ENCODE peak calls at places on chromosomes 12 and 14, in nine cellular contexts. F is suprapubic skin, H is sigmoid colon, Q is upper lobe of left lung, L is stomach, T is H1, V is HepG2, R is esophagus muscularis mucosa, P is SK-N-SH. N is an unnamed sample.

GRCh38 chr14:44279357-44279756 is 227.7 kb downstream of the FSCB start:
- DNase-seq in Q (no peak), R (no peak), T (no peak), V (no peak), H (no peak), P (no peak), F (no peak), L (no peak), N (no peak)

GRCh38 chr12:107025691-107026090 is 38.7 kb upstream of the MTERF2 start:
- DNase-seq in F (no peak), T (no peak), V (no peak), P (no peak), R (no peak), L (no peak), H (no peak), Q (no peak), N (no peak)

GRCh38 chr14:20176330-20176729 is 14.4 kb upstream of the OR11G2 start:
- DNase-seq in F (no peak), Q (no peak), P (no peak), H (no peak), V (no peak), T (no peak), R (no peak), L (no peak), N (no peak)

GRCh38 chr14:57559561-57559960 is 65.9 kb upstream of the CCDC198 start:
- DNase-seq in H (no peak), F (no peak), R (no peak), P (no peak), Q (no peak), L (no peak), V (no peak), T (no peak), N (no peak)

GRCh38 chr14:36647417-36647826 is 14.2 kb upstream of the PAX9 start:
- DNase-seq in P (no peak), V (no peak), L (no peak), H (no peak), Q (no peak), T (no peak), F (no peak), R (no peak), N (no peak)

GRCh38 chr14:86296173-86296572 is 766.2 kb downstream of the FLRT2 start:
- DNase-seq in T (no peak), R (no peak), H (no peak), F (no peak), L (no peak), V (no peak), Q (no peak), P (no peak), N (no peak)

GRCh38 chr14:33762462-33762861 is 188.4 kb downstream of the EGLN3 start:
- DNase-seq in F (no peak), T (no peak), V (no peak), Q (no peak), H (no peak), L (no peak), P (no peak), R (no peak), N (no peak)

GRCh38 chr12:15520083-15520482 is 197.8 kb downstream of the PTPRO start:
- DNase-seq in R (no peak), L (no peak), F (no peak), H (no peak), P (no peak), V (no peak), T (no peak), Q (no peak), N (no peak)

GRCh38 chr14:67359319-67359774 is 257 bp downstream of the ATP6V1D start:
- DNase-seq in T (no peak), H (peak; percentile 68), L (no peak), F (peak; percentile 69), P (no peak), R (no peak), V (peak; percentile 3), Q (peak; percentile 22), N (peak; percentile 24)

GRCh38 chr14:68656452-68656851 is 136.4 kb downstream of the ZFP36L1 start:
- DNase-seq in T (peak; percentile 34), Q (no peak), R (no peak), V (no peak), P (no peak), H (no peak), L (no peak), F (no peak), N (no peak)

GRCh38 chr12:65300679-65301349 is 22.3 kb downstream of the MSRB3 start:
- DNase-seq in H (no peak), L (no peak), Q (no peak), R (no peak), F (no peak), V (peak; percentile 34), P (no peak), T (no peak), N (no peak)

GRCh38 chr14:20434701-20435453 is 1.1 kb downstream of the KLHL33 start:
- DNase-seq in F (no peak), R (no peak), Q (no peak), T (peak; percentile 61), P (no peak), H (peak; percentile 80), L (no peak), V (no peak), N (peak; percentile 18)

GRCh38 chr12:124094188-124094587 is 121.2 kb downstream of the ZNF664 start:
- DNase-seq in L (no peak), Q (no peak), V (no peak), P (no peak), R (no peak), H (no peak), F (no peak), T (no peak), N (no peak)

GRCh38 chr12:124828264-124829007 is 35.2 kb downstream of the SCARB1 start:
- DNase-seq in R (no peak), T (no peak), P (no peak), F (no peak), L (peak; percentile 84), V (peak; percentile 87), Q (no peak), H (no peak), N (peak; percentile 75)

GRCh38 chr12:124916370-124917134 is 2.1 kb upstream of the UBC start:
- DNase-seq in Q (peak; percentile 88), F (peak; percentile 84), R (no peak), P (no peak), V (peak; percentile 96), L (peak; percentile 83), H (peak; percentile 92), T (no peak), N (peak; percentile 84)

GRCh38 chr14:105890474-105891220 is 364.3 kb downstream of the TMEM121 start:
- DNase-seq in V (no peak), Q (peak; percentile 14), P (no peak), F (peak; percentile 54), L (no peak), T (no peak), H (peak; percentile 29), R (no peak), N (peak; percentile 5)

GRCh38 chr14:61925043-61925442 is 162.8 kb downstream of the SNAPC1 start:
- DNase-seq in R (no peak), H (no peak), V (peak; percentile 5), P (no peak), Q (no peak), F (no peak), L (no peak), T (no peak), N (no peak)

GRCh38 chr12:2354151-2354991 is 301.6 kb downstream of the CACNA1C start:
- DNase-seq in V (no peak), H (no peak), L (no peak), T (no peak), P (no peak), Q (no peak), F (no peak), R (no peak), N (no peak)

DNA sequence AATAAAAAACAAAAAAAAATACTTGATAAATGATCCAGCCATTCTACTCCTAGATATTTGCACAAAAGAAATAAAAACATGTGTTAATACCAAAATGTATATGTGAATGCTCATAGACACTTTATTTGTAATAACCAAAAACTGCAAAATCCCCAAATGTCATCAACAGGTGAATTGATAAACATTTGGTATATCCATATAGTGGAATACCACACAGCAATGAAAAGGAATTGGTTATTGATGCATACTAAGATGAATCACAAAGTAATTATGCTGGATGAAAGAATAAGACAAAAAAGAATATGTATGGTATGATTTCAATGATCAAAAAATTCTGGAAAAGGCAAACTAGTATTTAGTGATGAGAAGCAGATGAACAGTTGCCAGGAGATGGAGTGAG is 124.7 kb upstream of the VASH1 start:
- DNase-seq in Q (no peak), V (no peak), P (no peak), R (no peak), F (no peak), T (no peak), H (no peak), L (no peak), N (no peak)
- TF ChIP-seq EP300 in Q (no peak), V (no peak), P (no peak), R (no peak), F (no peak), T (no peak), H (no peak), L (no peak), N (no peak)

GRCh38 chr12:26896913-26897312 is 40.9 kb downstream of the INTS13 start:
- DNase-seq in P (no peak), F (no peak), L (no peak), R (no peak), Q (no peak), T (no peak), H (no peak), V (no peak), N (no peak)
- TF ChIP-seq POLR2AphosphoS5 in P (no peak), F (no peak), L (no peak), R (no peak), Q (no peak), T (no peak), H (no peak), V (no peak), N (no peak)

GRCh38 chr12:51813931-51814310 is 34.6 kb downstream of the FIGNL2 start:
- DNase-seq in P (no peak), Q (no peak), F (no peak), V (no peak), L (no peak), R (no peak), T (no peak), H (no peak), N (no peak)
- H3K4me3 ChIP-seq in P (peak overlapping the region; percentile 48), Q (peak overlapping the region; percentile 61), F (peak overlapping the region; percentile 64), V (peak overlapping the region; percentile 47), L (peak overlapping the region; percentile 59), R (peak overlapping the region; percentile 59), T (peak overlapping the region; percentile 61), H (peak overlapping the region; percentile 53), N (peak overlapping the region; percentile 73)

GRCh38 chr12:119115296-119115905 is 63.3 kb upstream of the HSPB8 start:
- DNase-seq in P (peak; percentile 75), R (no peak), L (no peak), V (peak; percentile 38), H (no peak), F (no peak), T (peak; percentile 86), Q (no peak), N (peak; percentile 17)
- TF ChIP-seq EP300 in P (no peak), R (no peak), L (no peak), V (no peak), H (no peak), F (no peak), T (no peak), Q (no peak), N (no peak)

N was measured in transverse colon.